ENCODE peak calls at places on chromosomes 13 and 19, in seven cellular contexts. P is dorsolateral prefrontal cortex, L is A549, H is lung, T is heart left ventricle, Z is IMR-90, A is suprapubic skin. S is an unnamed sample.

GRCh38 chr13:104571161-104571889 is 1505.1 kb upstream of the SLC10A2 start:
- DNase-seq in P (peak; percentile 59), Z (peak; percentile 82), T (peak; percentile 59), H (peak; percentile 67), L (peak; percentile 5), A (peak; percentile 80), S (no peak)

GRCh38 chr19:8655340-8655709 is 24.9 kb downstream of the NFILZ start:
- DNase-seq in Z (no peak), L (no peak), H (no peak), P (no peak), T (no peak), A (no peak), S (no peak)

GRCh38 chr19:43747557-43748204 is 7.1 kb downstream of the SMG9 start:
- DNase-seq in T (no peak), Z (no peak), L (no peak), P (no peak), H (no peak), A (no peak), S (no peak)

GRCh38 chr19:41588497-41589209 is 12.7 kb downstream of the CEACAM21 start:
- DNase-seq in Z (peak; percentile 29), H (no peak), T (no peak), L (peak; percentile 58), P (no peak), A (no peak), S (no peak)

GRCh38 chr19:53467503-53468262 is at the start of gene ZNF813:
- DNase-seq in P (peak; percentile 88), L (peak; percentile 31), H (peak; percentile 95), T (peak; percentile 94), A (peak; percentile 97), Z (peak; percentile 76), S (peak; percentile 94)

GRCh38 chr13:41049480-41049879 is 11.8 kb upstream of the WBP4 start:
- DNase-seq in T (no peak), A (no peak), P (no peak), H (no peak), Z (no peak), L (no peak), S (no peak)

GRCh38 chr13:89746554-89746953 is 1600.9 kb upstream of the MIR17HG start:
- DNase-seq in T (no peak), P (no peak), A (no peak), H (no peak), L (no peak), Z (no peak), S (no peak)

GRCh38 chr19:32817913-32818476 is 51.6 kb downstream of the SLC7A9 start:
- DNase-seq in H (no peak), P (no peak), L (no peak), T (no peak), A (no peak), Z (no peak), S (no peak)

GRCh38 chr19:38571682-38572081 is 46.1 kb downstream of the MAP4K1 start:
- DNase-seq in H (no peak), Z (no peak), P (no peak), A (no peak), L (no peak), T (no peak), S (no peak)

GRCh38 chr19:1040476-1041271 is 767 bp downstream of the ABCA7 start:
- DNase-seq in T (peak; percentile 94), A (peak; percentile 91), H (peak; percentile 95), L (peak; percentile 95), P (peak; percentile 93), Z (peak; percentile 93), S (no peak)

GRCh38 chr13:20272571-20273171 is 40.6 kb upstream of the GJB6 start:
- DNase-seq in H (no peak), Z (no peak), P (no peak), T (no peak), L (no peak), A (no peak), S (no peak)

GRCh38 chr19:3734310-3734600 is 26.1 kb downstream of the TJP3 start:
- DNase-seq in T (no peak), L (no peak), P (no peak), H (no peak), A (no peak), Z (no peak), S (no peak)

GRCh38 chr19:4794971-4795370 is 3.4 kb downstream of the FEM1A start:
- DNase-seq in L (no peak), H (no peak), Z (no peak), A (no peak), T (no peak), P (no peak), S (no peak)

GRCh38 chr19:31249217-31249616 is 100.0 kb downstream of the TSHZ3 start:
- DNase-seq in L (no peak), Z (no peak), A (no peak), P (no peak), T (no peak), H (no peak), S (no peak)
- TF ChIP-seq CTCF in L (peak; percentile 20), Z (no peak), A (no peak), P (no peak), T (no peak), H (no peak), S (no peak)

GRCh38 chr19:51788029-51788428 is 6.9 kb upstream of the FPR3 start:
- DNase-seq in A (no peak), P (no peak), Z (no peak), L (no peak), T (no peak), H (no peak), S (no peak)
- H3K4me3 ChIP-seq in A (no peak overlapping the region), P (no peak overlapping the region), Z (no peak overlapping the region), L (no peak overlapping the region), T (no peak overlapping the region), H (no peak overlapping the region), S (no peak overlapping the region)

GRCh38 chr19:6691342-6691741 is 21.4 kb upstream of the TNFSF14 start:
- DNase-seq in L (no peak), T (no peak), P (no peak), A (no peak), Z (no peak), H (no peak), S (no peak)
- H3K27ac ChIP-seq in L (no peak overlapping the region), T (no peak overlapping the region), P (no peak overlapping the region), A (no peak overlapping the region), Z (no peak overlapping the region), H (no peak overlapping the region), S (no peak overlapping the region)

GRCh38 chr13:45681101-45681500 is 21.0 kb upstream of the CBY2 start:
- DNase-seq in A (no peak), T (no peak), Z (no peak), L (no peak), H (no peak), P (no peak), S (no peak)

GRCh38 chr13:45682494-45683008 is 19.6 kb upstream of the CBY2 start:
- DNase-seq in Z (no peak), P (no peak), T (no peak), H (no peak), A (no peak), L (no peak), S (no peak)

GRCh38 chr13:45678282-45678681 is 23.8 kb upstream of the CBY2 start:
- DNase-seq in H (no peak), P (no peak), T (no peak), L (no peak), A (no peak), Z (no peak), S (no peak)

DNA sequence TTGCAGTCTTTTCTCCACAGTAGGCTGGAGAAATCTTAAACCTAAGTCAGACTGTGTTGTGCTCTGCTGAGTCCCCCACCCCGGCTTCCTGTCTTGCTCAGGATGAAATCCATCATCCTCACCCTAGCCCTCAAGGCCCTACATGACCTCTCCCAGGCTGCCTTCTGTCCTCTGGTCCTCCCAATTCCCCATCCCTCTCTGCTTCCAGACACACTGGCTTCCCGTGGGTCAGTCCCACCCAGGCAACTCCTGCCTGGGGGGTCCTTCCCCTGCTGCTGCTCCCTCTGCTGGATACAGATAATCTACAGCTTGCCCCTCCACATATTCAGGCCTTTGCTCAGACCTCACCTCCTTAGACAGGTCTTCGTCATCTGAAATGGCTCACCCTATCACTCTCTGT is 18.4 kb upstream of the CBY2 start:
- DNase-seq in H (no peak), T (no peak), A (no peak), L (no peak), P (no peak), Z (no peak), S (no peak)
- TF ChIP-seq CTCF in H (no peak), T (no peak), A (no peak), L (no peak), P (no peak), Z (peak; percentile 3), S (no peak)

DNA sequence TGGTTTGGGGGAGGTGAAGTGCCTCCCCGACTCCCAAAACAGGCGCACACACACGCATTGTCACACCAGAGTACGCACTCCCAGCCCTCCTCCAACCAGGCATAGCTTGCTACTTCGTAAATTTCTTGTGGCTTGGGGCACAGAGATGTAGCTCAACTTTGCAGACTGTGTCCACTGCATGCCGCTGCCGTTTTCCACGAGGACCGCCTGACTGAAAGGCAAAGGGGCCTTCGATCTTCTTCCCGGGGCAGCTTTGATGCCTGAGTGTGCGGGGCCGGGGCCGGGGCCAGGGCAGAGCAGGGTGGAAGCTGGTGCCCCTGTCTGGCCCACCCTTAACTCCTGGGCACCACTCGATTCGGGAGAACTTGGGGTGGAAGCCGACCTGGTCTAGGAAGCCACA is 5.7 kb upstream of the TSHZ3 start:
- DNase-seq in L (no peak), P (no peak), T (no peak), H (no peak), Z (no peak), A (no peak), S (no peak)
- H3K4me3 ChIP-seq in L (no peak overlapping the region), P (no peak overlapping the region), T (no peak overlapping the region), H (no peak overlapping the region), Z (no peak overlapping the region), A (no peak overlapping the region), S (no peak overlapping the region)

S was measured in coronary artery.